ENCODE peak calls at places on chromosomes 2 and 18, in six cellular contexts. One of them, this sample, is unnamed. For H3K4me1, the result is how much of the 10 kb centered on the place peaks cover.

GRCh38 chr2:136235451-136236418 is 117.8 kb upstream of the CXCR4 start:
- DNase-seq in testis: no peak
- DNase-seq in stomach: no peak
- DNase-seq in neural progenitor cell: no peak
- DNase-seq in PC-3: peak
- DNase-seq in Peyer's patch: no peak
- DNase-seq in this sample: peak

GRCh38 chr2:127563458-127564428 is 28.3 kb downstream of the MYO7B start:
- DNase-seq in testis: no peak
- DNase-seq in PC-3: no peak
- DNase-seq in neural progenitor cell: no peak
- DNase-seq in stomach: no peak
- DNase-seq in Peyer's patch: no peak
- DNase-seq in this sample: no peak

GRCh38 chr2:23367760-23368159 is 17.2 kb upstream of the KLHL29 start:
- DNase-seq in stomach: no peak
- DNase-seq in testis: no peak
- DNase-seq in Peyer's patch: no peak
- DNase-seq in neural progenitor cell: no peak
- DNase-seq in PC-3: peak
- DNase-seq in this sample: no peak

GRCh38 chr2:172085460-172086159 is at the start of gene DLX1:
- DNase-seq in neural progenitor cell: peak
- DNase-seq in PC-3: no peak
- DNase-seq in Peyer's patch: no peak
- DNase-seq in testis: no peak
- DNase-seq in stomach: no peak
- DNase-seq in this sample: no peak

GRCh38 chr2:55224761-55225261 is 7.3 kb downstream of the CLHC1 start:
- DNase-seq in stomach: no peak
- DNase-seq in Peyer's patch: no peak
- DNase-seq in PC-3: no peak
- DNase-seq in testis: no peak
- DNase-seq in neural progenitor cell: peak
- DNase-seq in this sample: no peak

GRCh38 chr2:217585362-217585761 is 417.4 kb downstream of the TNS1 start:
- DNase-seq in neural progenitor cell: no peak
- DNase-seq in stomach: no peak
- DNase-seq in testis: no peak
- DNase-seq in PC-3: no peak
- DNase-seq in Peyer's patch: no peak
- DNase-seq in this sample: no peak

GRCh38 chr2:141508806-141509595 is 621.8 kb downstream of the LRP1B start:
- DNase-seq in PC-3: peak
- DNase-seq in testis: no peak
- DNase-seq in stomach: no peak
- DNase-seq in neural progenitor cell: no peak
- DNase-seq in Peyer's patch: no peak
- DNase-seq in this sample: no peak

GRCh38 chr2:160687629-160688028 is 194.0 kb upstream of the RBMS1 start:
- DNase-seq in neural progenitor cell: no peak
- DNase-seq in PC-3: no peak
- DNase-seq in stomach: no peak
- DNase-seq in Peyer's patch: no peak
- DNase-seq in testis: no peak
- DNase-seq in this sample: no peak

GRCh38 chr2:24971300-24971549 is 530 bp downstream of the DNAJC27 start:
- DNase-seq in PC-3: no peak
- DNase-seq in stomach: peak
- DNase-seq in Peyer's patch: no peak
- DNase-seq in neural progenitor cell: no peak
- DNase-seq in testis: peak
- DNase-seq in this sample: no peak

GRCh38 chr2:208698114-208698513 is 291.5 kb downstream of the PTH2R start:
- DNase-seq in neural progenitor cell: peak
- DNase-seq in PC-3: no peak
- DNase-seq in testis: no peak
- DNase-seq in stomach: no peak
- DNase-seq in Peyer's patch: no peak
- DNase-seq in this sample: no peak

GRCh38 chr2:226185613-226186211 is 613.9 kb downstream of the IRS1 start:
- DNase-seq in testis: no peak
- DNase-seq in Peyer's patch: no peak
- DNase-seq in stomach: no peak
- DNase-seq in neural progenitor cell: peak
- DNase-seq in PC-3: peak
- DNase-seq in this sample: peak

GRCh38 chr2:226183033-226183432 is 616.6 kb downstream of the IRS1 start:
- DNase-seq in PC-3: no peak
- DNase-seq in Peyer's patch: no peak
- DNase-seq in neural progenitor cell: no peak
- DNase-seq in testis: no peak
- DNase-seq in stomach: no peak
- DNase-seq in this sample: no peak

GRCh38 chr2:226183550-226183949 is 616.1 kb downstream of the IRS1 start:
- DNase-seq in Peyer's patch: no peak
- DNase-seq in neural progenitor cell: no peak
- DNase-seq in testis: no peak
- DNase-seq in stomach: no peak
- DNase-seq in PC-3: no peak
- DNase-seq in this sample: no peak

GRCh38 chr2:226184540-226184939 is 615.1 kb downstream of the IRS1 start:
- DNase-seq in PC-3: no peak
- DNase-seq in stomach: no peak
- DNase-seq in testis: no peak
- DNase-seq in Peyer's patch: no peak
- DNase-seq in neural progenitor cell: no peak
- DNase-seq in this sample: no peak

GRCh38 chr2:226184940-226185575 is 614.6 kb downstream of the IRS1 start:
- DNase-seq in PC-3: no peak
- DNase-seq in testis: peak
- DNase-seq in neural progenitor cell: no peak
- DNase-seq in stomach: no peak
- DNase-seq in Peyer's patch: no peak
- DNase-seq in this sample: no peak
- H3K4me3 ChIP-seq in PC-3: peak
- H3K4me3 ChIP-seq in testis: no peak
- H3K4me3 ChIP-seq in neural progenitor cell: no peak
- H3K4me3 ChIP-seq in stomach: no peak
- H3K4me3 ChIP-seq in Peyer's patch: no peak
- H3K4me3 ChIP-seq in this sample: peak

GRCh38 chr2:231127480-231127879 is 2.6 kb upstream of the HTR2B start:
- DNase-seq in neural progenitor cell: no peak
- DNase-seq in stomach: no peak
- DNase-seq in PC-3: peak
- DNase-seq in Peyer's patch: no peak
- DNase-seq in testis: no peak
- DNase-seq in this sample: no peak

GRCh38 chr2:231129216-231129615 is 4.4 kb upstream of the HTR2B start:
- DNase-seq in PC-3: peak
- DNase-seq in Peyer's patch: no peak
- DNase-seq in stomach: no peak
- DNase-seq in testis: no peak
- DNase-seq in neural progenitor cell: no peak
- DNase-seq in this sample: no peak

GRCh38 chr2:231128541-231128940 is 3.7 kb upstream of the HTR2B start:
- DNase-seq in stomach: no peak
- DNase-seq in Peyer's patch: no peak
- DNase-seq in testis: no peak
- DNase-seq in neural progenitor cell: no peak
- DNase-seq in PC-3: peak
- DNase-seq in this sample: no peak

GRCh38 chr2:231126123-231126522 is 1.3 kb upstream of the HTR2B start:
- DNase-seq in neural progenitor cell: no peak
- DNase-seq in stomach: no peak
- DNase-seq in PC-3: no peak
- DNase-seq in Peyer's patch: no peak
- DNase-seq in testis: no peak
- DNase-seq in this sample: no peak

DNA sequence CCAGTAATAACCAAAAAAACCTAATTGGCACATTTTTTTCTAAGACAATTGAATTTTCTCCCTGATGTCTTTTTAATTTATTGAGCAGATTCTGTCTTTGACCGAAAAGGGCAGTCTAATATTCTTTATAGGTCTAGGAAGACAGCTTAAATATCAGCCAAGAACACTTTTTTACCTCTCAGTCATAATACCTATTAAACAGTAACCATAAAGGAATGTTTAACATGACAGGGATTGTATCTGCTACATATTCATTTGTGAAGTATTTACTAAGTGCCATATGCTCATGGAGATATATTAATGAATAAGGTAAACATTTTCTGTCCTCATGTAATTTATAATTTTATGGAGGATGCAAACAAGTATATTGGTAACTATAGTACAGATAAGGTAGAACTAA is 3.1 kb upstream of the HTR2B start:
- DNase-seq in stomach: no peak
- DNase-seq in testis: no peak
- DNase-seq in Peyer's patch: no peak
- DNase-seq in neural progenitor cell: no peak
- DNase-seq in PC-3: peak
- DNase-seq in this sample: no peak
- H3K4me1 ChIP-seq in stomach: under half
- H3K4me1 ChIP-seq in testis: under half
- H3K4me1 ChIP-seq in Peyer's patch: under half
- H3K4me1 ChIP-seq in neural progenitor cell: under half
- H3K4me1 ChIP-seq in PC-3: half or more
- H3K4me1 ChIP-seq in this sample: under half

DNA sequence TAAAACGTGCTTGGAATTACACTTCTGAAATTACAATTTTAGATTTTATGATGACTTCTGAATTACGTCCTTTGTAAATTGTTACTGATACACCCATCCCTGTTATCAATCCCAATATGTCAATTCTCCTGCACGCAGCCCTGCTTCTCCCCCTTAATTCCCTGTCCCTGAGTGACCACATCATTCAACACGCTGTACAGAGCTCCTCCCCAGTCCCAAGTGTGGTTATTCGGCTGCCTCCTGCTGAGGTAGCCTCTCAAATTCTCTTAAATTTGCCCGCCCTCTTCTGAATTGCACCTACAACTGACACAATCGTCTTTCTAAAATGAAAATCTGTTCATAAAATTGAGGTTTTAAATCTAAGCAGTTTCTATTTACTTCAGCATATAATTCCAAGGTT is 10.1 kb downstream of the SERPINB8 start:
- DNase-seq in testis: no peak
- DNase-seq in PC-3: no peak
- DNase-seq in neural progenitor cell: no peak
- DNase-seq in stomach: no peak
- DNase-seq in Peyer's patch: no peak
- DNase-seq in this sample: no peak
- H3K4me3 ChIP-seq in testis: no peak
- H3K4me3 ChIP-seq in PC-3: no peak
- H3K4me3 ChIP-seq in neural progenitor cell: no peak
- H3K4me3 ChIP-seq in stomach: peak
- H3K4me3 ChIP-seq in Peyer's patch: no peak
- H3K4me3 ChIP-seq in this sample: no peak

GRCh38 chr18:55249572-55249971 is 290.3 kb upstream of the CCDC68 start:
- DNase-seq in neural progenitor cell: no peak
- DNase-seq in Peyer's patch: no peak
- DNase-seq in testis: no peak
- DNase-seq in stomach: no peak
- DNase-seq in PC-3: peak
- DNase-seq in this sample: no peak

GRCh38 chr18:55251186-55251995 is 292.1 kb upstream of the CCDC68 start:
- DNase-seq in neural progenitor cell: peak
- DNase-seq in stomach: no peak
- DNase-seq in Peyer's patch: no peak
- DNase-seq in PC-3: peak
- DNase-seq in testis: peak
- DNase-seq in this sample: no peak

GRCh38 chr18:55252053-55252675 is 292.9 kb upstream of the CCDC68 start:
- DNase-seq in Peyer's patch: no peak
- DNase-seq in stomach: no peak
- DNase-seq in testis: no peak
- DNase-seq in neural progenitor cell: peak
- DNase-seq in PC-3: no peak
- DNase-seq in this sample: no peak

GRCh38 chr18:55252946-55253345 is 293.7 kb upstream of the CCDC68 start:
- DNase-seq in PC-3: no peak
- DNase-seq in Peyer's patch: no peak
- DNase-seq in testis: no peak
- DNase-seq in stomach: no peak
- DNase-seq in neural progenitor cell: no peak
- DNase-seq in this sample: no peak

GRCh38 chr18:55250729-55251128 is 291.5 kb upstream of the CCDC68 start:
- DNase-seq in neural progenitor cell: no peak
- DNase-seq in PC-3: peak
- DNase-seq in stomach: no peak
- DNase-seq in testis: no peak
- DNase-seq in Peyer's patch: no peak
- DNase-seq in this sample: no peak
- H3K4me1 ChIP-seq in neural progenitor cell: under half
- H3K4me1 ChIP-seq in PC-3: under half
- H3K4me1 ChIP-seq in stomach: under half
- H3K4me1 ChIP-seq in testis: under half
- H3K4me1 ChIP-seq in Peyer's patch: under half
- H3K4me1 ChIP-seq in this sample: under half

GRCh38 chr18:25326231-25327042 is 25.5 kb downstream of the ZNF521 start:
- DNase-seq in stomach: no peak
- DNase-seq in testis: no peak
- DNase-seq in neural progenitor cell: no peak
- DNase-seq in PC-3: no peak
- DNase-seq in Peyer's patch: no peak
- DNase-seq in this sample: no peak
- H3K4me3 ChIP-seq in stomach: no peak
- H3K4me3 ChIP-seq in testis: no peak
- H3K4me3 ChIP-seq in neural progenitor cell: no peak
- H3K4me3 ChIP-seq in PC-3: no peak
- H3K4me3 ChIP-seq in Peyer's patch: no peak
- H3K4me3 ChIP-seq in this sample: no peak